ENCODE peak calls at places on chromosomes 13 and 19, in nine cellular contexts. Y is vagina; G is A673; T is neural crest cell; C is activated B cell treated with CpG ODN at 0.5 μM for 24 hours; K is CD8-positive, alpha-beta T cell; Q is GM13977; J is IMR-90; A is B cell. L is an unnamed sample.

GRCh38 chr19:52734340-52734892 is 428 bp downstream of the ZNF611 start:
- DNase-seq in Y (no peak), G (peak), T (peak), C (no peak), K (no peak), Q (peak), J (no peak), A (no peak), L (peak)

GRCh38 chr19:39937094-39937493 is 2.7 kb upstream of the FCGBP start:
- DNase-seq in Y (no peak), G (no peak), T (no peak), C (no peak), K (peak), Q (peak), J (no peak), A (peak), L (peak)

GRCh38 chr13:91630916-91631315 is 232.5 kb downstream of the GPC5 start:
- DNase-seq in Y (no peak), G (no peak), T (no peak), C (no peak), K (no peak), Q (no peak), J (no peak), A (no peak), L (no peak)

GRCh38 chr19:29538651-29539050 is 12.9 kb downstream of the VSTM2B start:
- DNase-seq in Y (no peak), G (no peak), T (no peak), C (no peak), K (no peak), Q (no peak), J (no peak), A (no peak), L (no peak)

GRCh38 chr13:103883152-103883551 is 816.9 kb upstream of the SLC10A2 start:
- DNase-seq in Y (no peak), G (peak), T (peak), C (no peak), K (no peak), Q (no peak), J (peak), A (no peak), L (no peak)

GRCh38 chr19:18274776-18275356 is 614 bp upstream of the IQCN start:
- DNase-seq in Y (no peak), G (no peak), T (no peak), C (no peak), K (peak), Q (no peak), J (peak), A (no peak), L (no peak)

GRCh38 chr13:77620138-77620537 is 77.3 kb upstream of the SLAIN1 start:
- DNase-seq in Y (no peak), G (peak), T (no peak), C (no peak), K (no peak), Q (no peak), J (no peak), A (no peak), L (no peak)

GRCh38 chr19:54415208-54415900 is at the start of gene TTYH1:
- DNase-seq in Y (no peak), G (no peak), T (peak), C (peak), K (peak), Q (peak), J (no peak), A (peak), L (peak)

GRCh38 chr13:23979361-23980159 is 82.3 kb upstream of the C1QTNF9B start:
- DNase-seq in Y (no peak), G (peak), T (peak), C (peak), K (peak), Q (peak), J (peak), A (peak), L (peak)

GRCh38 chr19:48634424-48635262 is 2.5 kb downstream of the DBP start:
- DNase-seq in Y (peak), G (peak), T (peak), C (peak), K (peak), Q (peak), J (peak), A (peak), L (peak)

GRCh38 chr19:44993526-44993925 is 7.7 kb upstream of the RELB start:
- DNase-seq in Y (no peak), G (no peak), T (no peak), C (no peak), K (no peak), Q (no peak), J (no peak), A (no peak), L (no peak)

GRCh38 chr13:108700421-108701170 is 71.2 kb downstream of the MYO16 start:
- DNase-seq in Y (no peak), G (peak), T (no peak), C (no peak), K (no peak), Q (no peak), J (peak), A (no peak), L (no peak)

GRCh38 chr13:84654654-84655244 is 772.5 kb upstream of the SLITRK1 start:
- DNase-seq in Y (no peak), G (peak), T (no peak), C (no peak), K (no peak), Q (no peak), J (no peak), A (no peak), L (no peak)

GRCh38 chr13:26529441-26529840 is 28.0 kb upstream of the WASF3 start:
- DNase-seq in Y (no peak), G (peak), T (peak), C (no peak), K (no peak), Q (peak), J (peak), A (no peak), L (peak)

GRCh38 chr13:23160241-23161175 is 20.3 kb upstream of the SGCG start:
- DNase-seq in Y (no peak), G (peak), T (peak), C (no peak), K (no peak), Q (peak), J (no peak), A (no peak), L (peak)

GRCh38 chr13:76223565-76223964 is 587.4 kb downstream of the LMO7 start:
- DNase-seq in Y (no peak), G (no peak), T (no peak), C (no peak), K (no peak), Q (no peak), J (no peak), A (no peak), L (no peak)

GRCh38 chr19:46670874-46671273 is 9.9 kb upstream of the DACT3 start:
- DNase-seq in Y (no peak), G (no peak), T (no peak), C (no peak), K (no peak), Q (no peak), J (peak), A (no peak), L (no peak)

GRCh38 chr19:46696052-46696451 is 20.9 kb downstream of the PRKD2 start:
- DNase-seq in Y (no peak), G (no peak), T (no peak), C (no peak), K (no peak), Q (no peak), J (no peak), A (no peak), L (no peak)

GRCh38 chr13:112032186-112032835 is 34.6 kb upstream of the SOX1 start:
- DNase-seq in Y (no peak), G (no peak), T (no peak), C (no peak), K (no peak), Q (no peak), J (peak), A (no peak), L (no peak)

GRCh38 chr13:38636756-38637155 is 50.1 kb upstream of the FREM2 start:
- DNase-seq in Y (no peak), G (no peak), T (no peak), C (no peak), K (no peak), Q (no peak), J (no peak), A (no peak), L (no peak)

GRCh38 chr13:20702945-20703784 is at the start of gene IL17D:
- DNase-seq in Y (no peak), G (peak), T (peak), C (peak), K (peak), Q (peak), J (no peak), A (peak), L (peak)

GRCh38 chr13:84609716-84610115 is 727.4 kb upstream of the SLITRK1 start:
- DNase-seq in Y (no peak), G (peak), T (no peak), C (no peak), K (no peak), Q (no peak), J (peak), A (no peak), L (no peak)

GRCh38 chr19:5345895-5346386 is 5.3 kb upstream of the PTPRS start:
- DNase-seq in Y (no peak), G (peak), T (no peak), C (no peak), K (no peak), Q (no peak), J (peak), A (no peak), L (no peak)

GRCh38 chr19:50815443-50815842 is 8.1 kb downstream of the KLK1 start:
- DNase-seq in Y (no peak), G (no peak), T (no peak), C (no peak), K (no peak), Q (no peak), J (no peak), A (no peak), L (no peak)

GRCh38 chr19:2253106-2254051 is 2.8 kb downstream of the JSRP1 start:
- DNase-seq in Y (no peak), G (no peak), T (peak), C (peak), K (peak), Q (peak), J (no peak), A (peak), L (peak)
- TF ChIP-seq CTCF in Y (no peak), G (peak), T (peak), C (no peak), K (peak), Q (peak), J (peak), A (peak), L (peak)

GRCh38 chr13:72342364-72342763 is 385.1 kb downstream of the MZT1 start:
- DNase-seq in Y (no peak), G (no peak), T (no peak), C (no peak), K (no peak), Q (no peak), J (no peak), A (no peak), L (no peak)

GRCh38 chr13:72346716-72347115 is 380.7 kb downstream of the MZT1 start:
- DNase-seq in Y (no peak), G (no peak), T (no peak), C (no peak), K (no peak), Q (no peak), J (no peak), A (no peak), L (no peak)

GRCh38 chr13:72341904-72342303 is 385.5 kb downstream of the MZT1 start:
- DNase-seq in Y (no peak), G (no peak), T (no peak), C (no peak), K (no peak), Q (no peak), J (no peak), A (no peak), L (no peak)
- TF ChIP-seq CTCF in Y (no peak), G (no peak), T (no peak), C (no peak), K (no peak), Q (peak), J (no peak), A (no peak), L (no peak)

DNA sequence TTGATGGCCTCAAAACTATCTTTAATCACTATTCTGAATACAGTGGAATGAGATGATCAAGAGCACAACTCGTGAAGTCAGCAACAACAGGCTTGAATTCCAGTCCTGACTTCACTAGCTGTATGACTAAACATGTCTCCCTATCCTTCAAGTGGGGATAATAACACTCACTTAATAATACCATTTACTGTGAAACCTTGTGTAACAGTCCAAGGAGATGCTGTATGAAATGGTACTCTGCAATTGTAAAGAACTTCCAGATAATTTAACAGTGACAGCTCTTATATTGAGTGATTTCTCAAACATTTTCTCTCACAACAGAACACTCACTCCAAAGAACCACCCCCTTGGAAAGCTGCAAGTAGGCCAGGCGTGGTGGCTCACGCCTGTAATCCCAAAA is 823.1 kb downstream of the DIAPH3 start:
- DNase-seq in Y (no peak), G (no peak), T (no peak), C (no peak), K (no peak), Q (no peak), J (no peak), A (no peak), L (no peak)
- TF ChIP-seq CTCF in Y (no peak), G (no peak), T (no peak), C (no peak), K (no peak), Q (no peak), J (no peak), A (no peak), L (no peak)

DNA sequence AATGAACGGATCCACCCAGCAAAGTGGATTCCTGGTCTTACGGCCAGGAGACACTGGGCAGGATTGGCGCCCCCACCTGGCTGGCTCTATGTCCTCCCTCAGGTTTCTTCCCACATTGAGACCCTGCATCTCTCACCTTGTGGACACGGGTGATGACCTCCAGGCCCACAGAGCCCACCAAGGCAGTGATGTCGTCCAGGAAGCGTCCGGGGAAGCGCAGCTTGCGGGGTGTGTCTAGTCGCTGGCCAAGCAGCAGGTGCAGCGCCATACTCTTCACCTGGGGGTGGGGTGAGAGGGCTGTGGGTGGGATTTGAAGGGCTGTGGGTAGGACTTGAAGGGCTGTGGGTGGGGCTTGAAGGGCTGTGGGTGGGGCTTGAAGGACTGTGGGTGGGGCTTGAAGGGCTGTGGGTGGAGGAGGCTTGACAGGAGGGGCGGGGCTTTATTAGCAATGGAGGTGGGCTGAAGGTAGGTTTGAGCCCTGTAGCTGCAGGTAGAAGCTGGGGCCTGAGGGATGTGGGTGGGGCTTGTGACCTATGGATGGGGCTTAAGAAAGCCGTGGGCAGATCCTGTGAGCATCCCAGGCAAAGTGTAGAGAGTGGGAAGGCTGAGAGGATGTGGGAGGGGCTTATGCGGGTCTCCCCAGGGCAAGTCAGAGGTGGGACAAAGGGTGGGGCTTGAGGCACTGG is 12.1 kb upstream of the ANGPTL8 start:
- DNase-seq in Y (no peak), G (no peak), T (no peak), C (no peak), K (no peak), Q (no peak), J (no peak), A (no peak), L (no peak)
- TF ChIP-seq CTCF in Y (no peak), G (peak), T (no peak), C (no peak), K (no peak), Q (no peak), J (no peak), A (no peak), L (no peak)

DNA sequence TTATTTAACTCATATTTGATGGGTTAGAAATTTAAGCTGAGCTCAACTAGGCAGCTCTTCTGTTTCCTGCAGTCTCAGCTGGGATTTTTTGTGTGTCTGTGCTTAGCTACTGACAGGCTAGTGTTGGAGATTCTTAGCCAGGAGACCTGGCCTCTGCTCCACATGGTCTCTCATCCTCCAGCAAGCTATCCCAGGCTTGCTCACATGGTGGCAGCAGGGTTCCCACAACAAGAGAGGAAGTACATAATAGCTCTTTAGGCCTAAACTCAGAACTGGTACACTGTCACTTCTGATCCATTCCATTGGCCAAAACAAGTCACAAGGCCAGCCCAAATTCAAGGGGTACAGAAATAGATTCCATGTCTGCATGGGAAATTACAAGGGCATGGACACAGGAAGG is 406.2 kb downstream of the SUCLA2 start:
- DNase-seq in Y (no peak), G (no peak), T (no peak), C (no peak), K (no peak), Q (no peak), J (peak), A (no peak), L (no peak)
- TF ChIP-seq CTCF in Y (no peak), G (peak), T (peak), C (no peak), K (no peak), Q (peak), J (no peak), A (no peak), L (no peak)

GRCh38 chr19:1364070-1364719 is 19.5 kb upstream of the NDUFS7 start:
- DNase-seq in Y (no peak), G (no peak), T (no peak), C (no peak), K (peak), Q (peak), J (peak), A (no peak), L (peak)
- TF ChIP-seq CTCF in Y (no peak), G (peak), T (peak), C (no peak), K (peak), Q (no peak), J (peak), A (peak), L (peak)

L was measured in GM20000.